ENCODE peak calls at places on chromosomes 5 and 9, in nine cellular contexts. One of them, this sample, is unnamed. For H3K36me3, the result is how much of the 10 kb centered on the place peaks cover.

GRCh38 chr9:22005700-22006605 is 3.2 kb downstream of the CDKN2B start:
- DNase-seq in heart left ventricle: no peak
- DNase-seq in tibial artery: peak
- DNase-seq in adipocyte: peak
- DNase-seq in PC-9: no peak
- DNase-seq in PC-3: no peak
- DNase-seq in GM23248: no peak
- DNase-seq in heart right ventricle: no peak
- DNase-seq in body of pancreas: no peak
- DNase-seq in this sample: no peak

GRCh38 chr9:31950756-31951155 is 433.7 kb upstream of the ACO1 start:
- DNase-seq in adipocyte: no peak
- DNase-seq in body of pancreas: no peak
- DNase-seq in tibial artery: no peak
- DNase-seq in PC-9: no peak
- DNase-seq in GM23248: no peak
- DNase-seq in heart right ventricle: no peak
- DNase-seq in heart left ventricle: no peak
- DNase-seq in PC-3: no peak
- DNase-seq in this sample: no peak

GRCh38 chr9:126164796-126165525 is 161.7 kb upstream of the MVB12B start:
- DNase-seq in PC-3: no peak
- DNase-seq in heart left ventricle: no peak
- DNase-seq in adipocyte: no peak
- DNase-seq in body of pancreas: no peak
- DNase-seq in PC-9: no peak
- DNase-seq in GM23248: no peak
- DNase-seq in tibial artery: peak
- DNase-seq in heart right ventricle: no peak
- DNase-seq in this sample: no peak

GRCh38 chr9:121350993-121351561 is 19.0 kb downstream of the STOM start:
- DNase-seq in heart left ventricle: peak
- DNase-seq in body of pancreas: peak
- DNase-seq in PC-3: peak
- DNase-seq in tibial artery: peak
- DNase-seq in heart right ventricle: peak
- DNase-seq in PC-9: peak
- DNase-seq in GM23248: peak
- DNase-seq in adipocyte: peak
- DNase-seq in this sample: peak

GRCh38 chr9:97038551-97038908 is 412 bp downstream of the CTSV start:
- DNase-seq in GM23248: no peak
- DNase-seq in PC-3: no peak
- DNase-seq in PC-9: no peak
- DNase-seq in heart right ventricle: no peak
- DNase-seq in heart left ventricle: no peak
- DNase-seq in adipocyte: no peak
- DNase-seq in body of pancreas: no peak
- DNase-seq in tibial artery: no peak
- DNase-seq in this sample: no peak

GRCh38 chr5:104345513-104345823 is 782.9 kb upstream of the NUDT12 start:
- DNase-seq in adipocyte: no peak
- DNase-seq in body of pancreas: no peak
- DNase-seq in PC-9: no peak
- DNase-seq in tibial artery: no peak
- DNase-seq in PC-3: no peak
- DNase-seq in heart right ventricle: no peak
- DNase-seq in GM23248: no peak
- DNase-seq in heart left ventricle: no peak
- DNase-seq in this sample: no peak

GRCh38 chr5:122262107-122262506 is 49.9 kb upstream of the SNCAIP start:
- DNase-seq in PC-9: no peak
- DNase-seq in tibial artery: no peak
- DNase-seq in body of pancreas: no peak
- DNase-seq in adipocyte: peak
- DNase-seq in PC-3: peak
- DNase-seq in GM23248: peak
- DNase-seq in heart left ventricle: no peak
- DNase-seq in heart right ventricle: no peak
- DNase-seq in this sample: no peak

GRCh38 chr5:119161430-119161829 is 90.5 kb downstream of the DMXL1 start:
- DNase-seq in tibial artery: no peak
- DNase-seq in heart left ventricle: no peak
- DNase-seq in heart right ventricle: no peak
- DNase-seq in PC-3: no peak
- DNase-seq in PC-9: no peak
- DNase-seq in body of pancreas: no peak
- DNase-seq in adipocyte: no peak
- DNase-seq in GM23248: no peak
- DNase-seq in this sample: no peak

GRCh38 chr9:136399176-136400037 is 563 bp downstream of the SNAPC4 start:
- DNase-seq in body of pancreas: peak
- DNase-seq in PC-9: peak
- DNase-seq in heart right ventricle: no peak
- DNase-seq in GM23248: peak
- DNase-seq in adipocyte: peak
- DNase-seq in tibial artery: no peak
- DNase-seq in PC-3: peak
- DNase-seq in heart left ventricle: no peak
- DNase-seq in this sample: peak

GRCh38 chr9:122526602-122527001 is 491 bp downstream of the OR1N1 start:
- DNase-seq in adipocyte: no peak
- DNase-seq in tibial artery: no peak
- DNase-seq in PC-3: no peak
- DNase-seq in PC-9: no peak
- DNase-seq in body of pancreas: no peak
- DNase-seq in GM23248: no peak
- DNase-seq in heart left ventricle: no peak
- DNase-seq in heart right ventricle: no peak
- DNase-seq in this sample: no peak

GRCh38 chr5:171492781-171493180 is 73.3 kb downstream of the FGF18 start:
- DNase-seq in adipocyte: no peak
- DNase-seq in tibial artery: no peak
- DNase-seq in GM23248: peak
- DNase-seq in PC-9: no peak
- DNase-seq in body of pancreas: no peak
- DNase-seq in heart right ventricle: no peak
- DNase-seq in heart left ventricle: no peak
- DNase-seq in PC-3: no peak
- DNase-seq in this sample: peak

GRCh38 chr5:171495122-171495700 is 75.8 kb downstream of the FGF18 start:
- DNase-seq in heart right ventricle: peak
- DNase-seq in PC-3: peak
- DNase-seq in GM23248: no peak
- DNase-seq in tibial artery: no peak
- DNase-seq in adipocyte: no peak
- DNase-seq in body of pancreas: no peak
- DNase-seq in heart left ventricle: no peak
- DNase-seq in PC-9: peak
- DNase-seq in this sample: peak

GRCh38 chr5:171496431-171496830 is 77.0 kb downstream of the FGF18 start:
- DNase-seq in heart right ventricle: no peak
- DNase-seq in PC-3: no peak
- DNase-seq in GM23248: no peak
- DNase-seq in PC-9: no peak
- DNase-seq in heart left ventricle: no peak
- DNase-seq in tibial artery: peak
- DNase-seq in adipocyte: no peak
- DNase-seq in body of pancreas: no peak
- DNase-seq in this sample: peak

GRCh38 chr5:171493646-171494393 is 74.4 kb downstream of the FGF18 start:
- DNase-seq in PC-9: no peak
- DNase-seq in PC-3: no peak
- DNase-seq in adipocyte: no peak
- DNase-seq in body of pancreas: no peak
- DNase-seq in heart left ventricle: no peak
- DNase-seq in GM23248: no peak
- DNase-seq in tibial artery: no peak
- DNase-seq in heart right ventricle: no peak
- DNase-seq in this sample: no peak

GRCh38 chr5:171494452-171495121 is 75.1 kb downstream of the FGF18 start:
- DNase-seq in GM23248: peak
- DNase-seq in PC-3: peak
- DNase-seq in heart right ventricle: peak
- DNase-seq in PC-9: peak
- DNase-seq in tibial artery: peak
- DNase-seq in adipocyte: peak
- DNase-seq in heart left ventricle: peak
- DNase-seq in body of pancreas: peak
- DNase-seq in this sample: peak
- H3K36me3 ChIP-seq in GM23248: under half
- H3K36me3 ChIP-seq in PC-3: under half
- H3K36me3 ChIP-seq in heart right ventricle: under half
- H3K36me3 ChIP-seq in PC-9: under half
- H3K36me3 ChIP-seq in tibial artery: under half
- H3K36me3 ChIP-seq in adipocyte: under half
- H3K36me3 ChIP-seq in heart left ventricle: under half
- H3K36me3 ChIP-seq in body of pancreas: under half
- H3K36me3 ChIP-seq in this sample: under half

DNA sequence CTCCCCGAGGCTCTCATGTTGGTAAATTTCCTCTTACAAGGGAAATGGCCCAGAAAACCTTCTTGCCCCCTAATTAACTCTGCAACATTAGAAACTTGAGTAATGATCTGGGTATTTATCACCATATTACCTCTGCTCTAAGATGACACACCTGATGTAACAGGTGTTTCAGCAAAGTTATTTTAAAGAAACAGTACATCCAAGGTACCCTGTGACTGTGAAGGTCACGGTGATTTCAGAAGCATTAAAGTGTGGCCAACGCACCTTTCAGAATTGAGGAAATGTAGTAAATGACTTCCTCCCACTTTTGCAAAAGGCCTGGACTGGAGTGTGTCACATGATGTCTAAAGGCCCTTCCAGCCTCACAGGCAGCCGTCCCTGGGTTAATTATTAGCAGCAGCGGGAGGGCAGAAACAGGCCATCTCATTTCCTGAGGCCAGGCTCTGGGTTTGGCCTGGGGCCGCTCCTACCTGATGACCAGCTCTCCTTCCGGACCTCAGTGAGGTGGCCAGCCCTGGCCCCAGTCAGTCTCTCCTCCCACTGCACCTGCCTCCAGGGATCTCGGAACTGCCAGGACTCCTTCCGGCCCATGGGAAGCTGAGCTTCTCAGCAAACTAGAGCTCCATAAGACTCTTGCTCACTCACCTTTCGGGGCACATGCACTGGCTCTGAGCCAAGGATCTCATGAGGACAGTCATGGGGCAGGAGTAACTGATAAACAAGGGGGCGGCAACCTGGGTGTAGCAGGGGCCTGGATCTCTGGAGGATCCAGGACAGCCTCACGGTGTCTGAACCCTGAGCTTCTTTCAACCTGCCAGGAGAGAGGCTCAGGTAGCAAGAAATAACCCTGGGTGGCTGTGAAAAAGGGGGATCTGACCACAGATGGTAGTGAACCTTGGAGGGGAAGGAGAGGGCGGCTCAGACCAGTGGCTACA is 20.6 kb downstream of the PTPN3 start:
- DNase-seq in heart left ventricle: no peak
- DNase-seq in adipocyte: no peak
- DNase-seq in tibial artery: no peak
- DNase-seq in heart right ventricle: no peak
- DNase-seq in body of pancreas: peak
- DNase-seq in GM23248: no peak
- DNase-seq in PC-9: peak
- DNase-seq in PC-3: peak
- DNase-seq in this sample: no peak
- H3K4me3 ChIP-seq in heart left ventricle: no peak
- H3K4me3 ChIP-seq in adipocyte: no peak
- H3K4me3 ChIP-seq in tibial artery: no peak
- H3K4me3 ChIP-seq in heart right ventricle: no peak
- H3K4me3 ChIP-seq in body of pancreas: no peak
- H3K4me3 ChIP-seq in GM23248: no peak
- H3K4me3 ChIP-seq in PC-9: peak
- H3K4me3 ChIP-seq in PC-3: peak
- H3K4me3 ChIP-seq in this sample: no peak

GRCh38 chr9:105359899-105360298 is 87.9 kb upstream of the FSD1L start:
- DNase-seq in PC-9: no peak
- DNase-seq in GM23248: peak
- DNase-seq in tibial artery: no peak
- DNase-seq in adipocyte: no peak
- DNase-seq in body of pancreas: no peak
- DNase-seq in heart right ventricle: no peak
- DNase-seq in heart left ventricle: no peak
- DNase-seq in PC-3: no peak
- DNase-seq in this sample: no peak

GRCh38 chr9:105360344-105360743 is 87.5 kb upstream of the FSD1L start:
- DNase-seq in heart left ventricle: no peak
- DNase-seq in body of pancreas: no peak
- DNase-seq in PC-3: no peak
- DNase-seq in tibial artery: no peak
- DNase-seq in GM23248: no peak
- DNase-seq in adipocyte: no peak
- DNase-seq in heart right ventricle: no peak
- DNase-seq in PC-9: no peak
- DNase-seq in this sample: no peak

GRCh38 chr9:105362470-105362869 is 85.4 kb upstream of the FSD1L start:
- DNase-seq in heart left ventricle: no peak
- DNase-seq in tibial artery: no peak
- DNase-seq in body of pancreas: no peak
- DNase-seq in PC-3: no peak
- DNase-seq in GM23248: no peak
- DNase-seq in heart right ventricle: no peak
- DNase-seq in PC-9: no peak
- DNase-seq in adipocyte: no peak
- DNase-seq in this sample: no peak

GRCh38 chr9:105363842-105364241 is 84.0 kb upstream of the FSD1L start:
- DNase-seq in body of pancreas: no peak
- DNase-seq in PC-9: no peak
- DNase-seq in tibial artery: no peak
- DNase-seq in heart left ventricle: no peak
- DNase-seq in adipocyte: no peak
- DNase-seq in heart right ventricle: no peak
- DNase-seq in PC-3: no peak
- DNase-seq in GM23248: no peak
- DNase-seq in this sample: no peak

DNA sequence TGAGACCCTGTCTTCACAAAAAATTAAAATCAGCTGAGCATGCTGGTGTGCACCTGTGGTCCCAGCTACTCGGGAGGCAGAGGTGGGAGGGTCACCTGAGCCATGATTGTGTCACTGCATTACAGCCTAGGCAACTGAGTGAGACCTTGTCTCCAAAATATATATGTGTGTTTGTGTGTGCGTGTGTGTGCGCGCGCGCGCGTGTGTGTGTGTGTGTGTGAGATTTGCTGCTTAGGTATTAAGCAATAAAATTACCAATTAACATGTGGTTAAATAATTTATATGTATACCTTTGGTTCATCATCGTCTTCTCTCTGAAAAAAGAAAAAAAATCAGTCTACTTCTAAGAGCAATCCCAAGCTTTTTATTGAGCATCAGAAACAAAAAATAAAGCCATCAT is 86.0 kb upstream of the FSD1L start:
- DNase-seq in heart left ventricle: no peak
- DNase-seq in GM23248: no peak
- DNase-seq in PC-3: no peak
- DNase-seq in PC-9: no peak
- DNase-seq in heart right ventricle: no peak
- DNase-seq in tibial artery: no peak
- DNase-seq in body of pancreas: no peak
- DNase-seq in adipocyte: no peak
- DNase-seq in this sample: no peak
- H3K36me3 ChIP-seq in heart left ventricle: half or more
- H3K36me3 ChIP-seq in GM23248: under half
- H3K36me3 ChIP-seq in PC-3: under half
- H3K36me3 ChIP-seq in PC-9: under half
- H3K36me3 ChIP-seq in heart right ventricle: under half
- H3K36me3 ChIP-seq in tibial artery: under half
- H3K36me3 ChIP-seq in body of pancreas: under half
- H3K36me3 ChIP-seq in adipocyte: half or more
- H3K36me3 ChIP-seq in this sample: under half

GRCh38 chr9:106864533-106865143 is 1.7 kb downstream of the ZNF462 start:
- DNase-seq in heart right ventricle: no peak
- DNase-seq in GM23248: peak
- DNase-seq in adipocyte: peak
- DNase-seq in PC-9: no peak
- DNase-seq in PC-3: peak
- DNase-seq in body of pancreas: no peak
- DNase-seq in tibial artery: no peak
- DNase-seq in heart left ventricle: no peak
- DNase-seq in this sample: no peak
- H3K4me3 ChIP-seq in heart right ventricle: peak
- H3K4me3 ChIP-seq in GM23248: peak
- H3K4me3 ChIP-seq in adipocyte: peak
- H3K4me3 ChIP-seq in PC-9: peak
- H3K4me3 ChIP-seq in PC-3: peak
- H3K4me3 ChIP-seq in body of pancreas: no peak
- H3K4me3 ChIP-seq in tibial artery: peak
- H3K4me3 ChIP-seq in heart left ventricle: peak
- H3K4me3 ChIP-seq in this sample: peak